ENCODE peak calls at places on chromosome 22, in five cellular contexts. One of them, this sample, is unnamed.

GRCh38 chr22:31142285-31142684 is 2.0 kb upstream of the PLA2G3 start:
- DNase-seq in GM20000: no peak
- DNase-seq in heart right ventricle: no peak
- DNase-seq in AG09319: no peak
- DNase-seq in cardiac muscle cell: no peak
- DNase-seq in this sample: no peak

GRCh38 chr22:32080904-32081303 is 37.8 kb downstream of the SLC5A1 start:
- DNase-seq in GM20000: peak
- DNase-seq in heart right ventricle: no peak
- DNase-seq in AG09319: peak
- DNase-seq in cardiac muscle cell: peak
- DNase-seq in this sample: peak

GRCh38 chr22:19044381-19044780 is 77.8 kb downstream of the DGCR2 start:
- DNase-seq in GM20000: no peak
- DNase-seq in heart right ventricle: no peak
- DNase-seq in AG09319: no peak
- DNase-seq in cardiac muscle cell: no peak
- DNase-seq in this sample: no peak

GRCh38 chr22:17990942-17991341 is 33.4 kb downstream of the MICAL3 start:
- DNase-seq in GM20000: no peak
- DNase-seq in heart right ventricle: no peak
- DNase-seq in AG09319: no peak
- DNase-seq in cardiac muscle cell: no peak
- DNase-seq in this sample: no peak

GRCh38 chr22:19874307-19875060 is 19.8 kb upstream of the GNB1L start:
- DNase-seq in GM20000: no peak
- DNase-seq in heart right ventricle: no peak
- DNase-seq in AG09319: no peak
- DNase-seq in cardiac muscle cell: no peak
- DNase-seq in this sample: no peak

GRCh38 chr22:34055525-34056200 is 135.4 kb upstream of the LARGE1 start:
- DNase-seq in GM20000: no peak
- DNase-seq in heart right ventricle: no peak
- DNase-seq in AG09319: no peak
- DNase-seq in cardiac muscle cell: no peak
- DNase-seq in this sample: no peak

GRCh38 chr22:33303109-33303508 is 244.9 kb upstream of the SYN3 start:
- DNase-seq in GM20000: no peak
- DNase-seq in heart right ventricle: no peak
- DNase-seq in AG09319: no peak
- DNase-seq in cardiac muscle cell: no peak
- DNase-seq in this sample: peak

GRCh38 chr22:31588970-31589675 is 72.9 kb downstream of the PISD start:
- DNase-seq in GM20000: no peak
- DNase-seq in heart right ventricle: no peak
- DNase-seq in AG09319: no peak
- DNase-seq in cardiac muscle cell: no peak
- DNase-seq in this sample: no peak

GRCh38 chr22:49734390-49734789 is 93.3 kb downstream of the BRD1 start:
- DNase-seq in GM20000: no peak
- DNase-seq in heart right ventricle: no peak
- DNase-seq in AG09319: no peak
- DNase-seq in cardiac muscle cell: no peak
- DNase-seq in this sample: no peak

GRCh38 chr22:19942071-19942885 is 660 bp upstream of the TXNRD2 start:
- DNase-seq in GM20000: peak
- DNase-seq in heart right ventricle: peak
- DNase-seq in AG09319: no peak
- DNase-seq in cardiac muscle cell: peak
- DNase-seq in this sample: peak

GRCh38 chr22:45246060-45246985 is 5.6 kb upstream of the KIAA0930 start:
- DNase-seq in GM20000: no peak
- DNase-seq in heart right ventricle: no peak
- DNase-seq in AG09319: peak
- DNase-seq in cardiac muscle cell: peak
- DNase-seq in this sample: no peak

GRCh38 chr22:37609240-37610152 is 862 bp downstream of the GGA1 start:
- DNase-seq in GM20000: peak
- DNase-seq in heart right ventricle: no peak
- DNase-seq in AG09319: no peak
- DNase-seq in cardiac muscle cell: no peak
- DNase-seq in this sample: peak

GRCh38 chr22:25494774-25495173 is 69.7 kb upstream of the GRK3 start:
- DNase-seq in GM20000: peak
- DNase-seq in heart right ventricle: no peak
- DNase-seq in AG09319: no peak
- DNase-seq in cardiac muscle cell: no peak
- DNase-seq in this sample: peak

GRCh38 chr22:29870574-29870973 is 12.4 kb upstream of the MTMR3 start:
- DNase-seq in GM20000: no peak
- DNase-seq in heart right ventricle: no peak
- DNase-seq in AG09319: no peak
- DNase-seq in cardiac muscle cell: no peak
- DNase-seq in this sample: no peak

GRCh38 chr22:20955548-20955947 is 11.5 kb upstream of the AIFM3 start:
- DNase-seq in GM20000: no peak
- DNase-seq in heart right ventricle: no peak
- DNase-seq in AG09319: no peak
- DNase-seq in cardiac muscle cell: no peak
- DNase-seq in this sample: no peak

GRCh38 chr22:31442768-31443489 is 43.5 kb downstream of the DRG1 start:
- DNase-seq in GM20000: no peak
- DNase-seq in heart right ventricle: peak
- DNase-seq in AG09319: no peak
- DNase-seq in cardiac muscle cell: no peak
- DNase-seq in this sample: no peak

GRCh38 chr22:20316844-20317401 is 2.9 kb downstream of the DGCR6L start:
- DNase-seq in GM20000: no peak
- DNase-seq in heart right ventricle: no peak
- DNase-seq in AG09319: no peak
- DNase-seq in cardiac muscle cell: no peak
- DNase-seq in this sample: no peak

GRCh38 chr22:34587357-34588356 is 478.3 kb upstream of the ISX start:
- DNase-seq in GM20000: no peak
- DNase-seq in heart right ventricle: no peak
- DNase-seq in AG09319: no peak
- DNase-seq in cardiac muscle cell: no peak
- DNase-seq in this sample: no peak

GRCh38 chr22:43011079-43011478 is 3.9 kb downstream of the PACSIN2 start:
- DNase-seq in GM20000: no peak
- DNase-seq in heart right ventricle: no peak
- DNase-seq in AG09319: no peak
- DNase-seq in cardiac muscle cell: no peak
- DNase-seq in this sample: no peak
- TF ChIP-seq CTCF in GM20000: no peak
- TF ChIP-seq CTCF in heart right ventricle: no peak
- TF ChIP-seq CTCF in AG09319: no peak
- TF ChIP-seq CTCF in cardiac muscle cell: no peak
- TF ChIP-seq CTCF in this sample: no peak

DNA sequence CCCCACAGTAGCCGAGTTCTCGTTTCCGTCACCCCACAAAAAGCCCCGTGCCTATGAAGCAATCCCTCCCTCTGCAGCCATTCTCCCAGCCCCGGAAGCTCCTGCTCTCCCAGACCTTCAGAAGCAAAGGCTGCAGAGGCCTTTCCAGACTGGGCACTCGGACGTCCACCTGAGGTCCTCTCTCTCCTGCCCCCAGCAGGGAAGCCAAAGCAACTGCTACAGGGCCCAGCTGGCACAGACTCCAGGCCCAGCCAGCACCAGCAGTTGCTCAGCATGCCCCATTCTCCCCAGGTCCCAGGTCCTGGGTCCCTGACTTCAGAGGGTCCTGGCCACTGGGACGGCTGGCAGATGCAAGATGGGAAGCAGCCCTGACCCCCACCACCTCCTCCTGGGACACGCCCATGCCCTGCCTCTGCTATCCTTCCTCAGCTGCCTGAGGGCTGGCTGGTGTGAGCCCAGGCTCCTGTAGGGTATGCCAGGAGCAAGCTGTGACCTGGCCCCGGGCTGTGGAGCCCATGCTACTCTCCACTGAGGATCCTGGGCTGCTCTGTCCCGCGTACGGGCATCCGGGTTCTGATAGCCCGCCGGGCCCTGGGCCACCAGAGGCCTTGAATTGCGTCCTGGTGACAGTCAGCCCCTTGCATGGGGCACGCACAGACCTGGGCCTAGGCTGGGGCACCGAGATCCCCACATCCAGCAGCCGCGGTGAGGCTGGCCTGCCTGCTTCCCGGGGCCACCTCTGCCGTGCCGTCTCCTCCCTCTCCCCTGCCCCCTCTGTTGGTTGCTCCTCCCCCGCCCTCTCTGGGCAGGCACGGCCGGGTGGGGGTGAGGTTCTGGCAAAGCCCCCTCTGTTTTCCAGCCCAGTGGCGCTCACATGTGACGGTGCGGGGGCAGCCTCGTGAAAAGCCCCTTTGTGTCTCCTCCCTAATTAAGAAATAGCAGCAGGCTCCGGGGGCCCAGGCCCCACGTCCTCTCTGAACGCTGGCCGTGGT is 1310.3 kb downstream of the BRD1 start:
- DNase-seq in GM20000: no peak
- DNase-seq in heart right ventricle: no peak
- DNase-seq in AG09319: no peak
- DNase-seq in cardiac muscle cell: no peak
- DNase-seq in this sample: no peak
- TF ChIP-seq CTCF in GM20000: no peak
- TF ChIP-seq CTCF in heart right ventricle: no peak
- TF ChIP-seq CTCF in AG09319: no peak
- TF ChIP-seq CTCF in cardiac muscle cell: no peak
- TF ChIP-seq CTCF in this sample: no peak

GRCh38 chr22:22578702-22579424 is 19.8 kb upstream of the PRAME start:
- DNase-seq in GM20000: no peak
- DNase-seq in heart right ventricle: peak
- DNase-seq in AG09319: no peak
- DNase-seq in cardiac muscle cell: peak
- DNase-seq in this sample: no peak

GRCh38 chr22:22576989-22577427 is 17.9 kb upstream of the PRAME start:
- DNase-seq in GM20000: no peak
- DNase-seq in heart right ventricle: no peak
- DNase-seq in AG09319: no peak
- DNase-seq in cardiac muscle cell: no peak
- DNase-seq in this sample: no peak

GRCh38 chr22:22574361-22574760 is 15.3 kb upstream of the PRAME start:
- DNase-seq in GM20000: no peak
- DNase-seq in heart right ventricle: no peak
- DNase-seq in AG09319: no peak
- DNase-seq in cardiac muscle cell: no peak
- DNase-seq in this sample: no peak

GRCh38 chr22:22573047-22573889 is 14.2 kb upstream of the PRAME start:
- DNase-seq in GM20000: no peak
- DNase-seq in heart right ventricle: no peak
- DNase-seq in AG09319: no peak
- DNase-seq in cardiac muscle cell: no peak
- DNase-seq in this sample: no peak

DNA sequence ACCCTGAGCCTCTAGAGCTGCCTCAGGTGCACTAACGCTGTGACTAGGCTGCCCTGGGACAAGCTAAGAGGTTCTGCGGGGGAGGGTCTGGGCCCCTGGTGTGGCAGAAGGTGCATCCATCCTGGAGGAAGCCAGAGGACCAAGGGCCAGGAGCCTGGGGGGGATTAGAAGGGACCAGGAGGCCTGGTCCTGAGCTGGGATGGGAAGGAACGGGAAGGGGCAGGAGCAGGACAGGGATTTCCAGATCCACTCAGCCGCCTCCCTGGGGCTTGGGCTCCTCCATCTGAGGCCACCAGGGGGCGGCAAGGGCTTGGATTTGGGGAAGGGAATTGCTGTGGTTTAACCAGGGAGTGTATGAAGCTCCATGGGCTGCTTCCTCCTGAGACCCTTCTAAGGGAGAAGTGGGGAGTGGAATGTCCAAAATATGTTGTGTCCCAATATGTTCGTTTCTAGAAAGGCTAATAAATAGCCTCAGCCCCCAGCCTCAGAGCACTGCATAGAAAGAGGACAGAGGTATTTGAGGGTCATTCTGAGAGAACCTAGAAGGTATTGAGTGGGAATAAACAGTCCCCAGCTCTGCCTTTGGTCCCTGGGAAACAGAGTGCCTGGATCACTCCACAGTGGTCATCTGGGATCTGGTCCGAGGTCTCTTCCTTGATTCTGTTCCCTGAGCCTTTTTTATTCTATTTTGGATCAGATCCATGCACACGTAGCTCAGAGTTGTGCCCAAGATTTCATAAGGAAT is 17.4 kb upstream of the PRAME start:
- DNase-seq in GM20000: peak
- DNase-seq in heart right ventricle: peak
- DNase-seq in AG09319: no peak
- DNase-seq in cardiac muscle cell: peak
- DNase-seq in this sample: peak
- TF ChIP-seq CTCF in GM20000: peak
- TF ChIP-seq CTCF in heart right ventricle: peak
- TF ChIP-seq CTCF in AG09319: peak
- TF ChIP-seq CTCF in cardiac muscle cell: peak
- TF ChIP-seq CTCF in this sample: peak

GRCh38 chr22:22880645-22881044 is 7.0 kb upstream of the IGLL5 start:
- DNase-seq in GM20000: no peak
- DNase-seq in heart right ventricle: no peak
- DNase-seq in AG09319: no peak
- DNase-seq in cardiac muscle cell: no peak
- DNase-seq in this sample: no peak

GRCh38 chr22:22879675-22880029 is 8.0 kb upstream of the IGLL5 start:
- DNase-seq in GM20000: no peak
- DNase-seq in heart right ventricle: no peak
- DNase-seq in AG09319: no peak
- DNase-seq in cardiac muscle cell: no peak
- DNase-seq in this sample: no peak

GRCh38 chr22:22877523-22878210 is 9.9 kb upstream of the IGLL5 start:
- DNase-seq in GM20000: peak
- DNase-seq in heart right ventricle: peak
- DNase-seq in AG09319: peak
- DNase-seq in cardiac muscle cell: peak
- DNase-seq in this sample: no peak

GRCh38 chr22:22878211-22878570 is 9.4 kb upstream of the IGLL5 start:
- DNase-seq in GM20000: no peak
- DNase-seq in heart right ventricle: no peak
- DNase-seq in AG09319: no peak
- DNase-seq in cardiac muscle cell: no peak
- DNase-seq in this sample: no peak

DNA sequence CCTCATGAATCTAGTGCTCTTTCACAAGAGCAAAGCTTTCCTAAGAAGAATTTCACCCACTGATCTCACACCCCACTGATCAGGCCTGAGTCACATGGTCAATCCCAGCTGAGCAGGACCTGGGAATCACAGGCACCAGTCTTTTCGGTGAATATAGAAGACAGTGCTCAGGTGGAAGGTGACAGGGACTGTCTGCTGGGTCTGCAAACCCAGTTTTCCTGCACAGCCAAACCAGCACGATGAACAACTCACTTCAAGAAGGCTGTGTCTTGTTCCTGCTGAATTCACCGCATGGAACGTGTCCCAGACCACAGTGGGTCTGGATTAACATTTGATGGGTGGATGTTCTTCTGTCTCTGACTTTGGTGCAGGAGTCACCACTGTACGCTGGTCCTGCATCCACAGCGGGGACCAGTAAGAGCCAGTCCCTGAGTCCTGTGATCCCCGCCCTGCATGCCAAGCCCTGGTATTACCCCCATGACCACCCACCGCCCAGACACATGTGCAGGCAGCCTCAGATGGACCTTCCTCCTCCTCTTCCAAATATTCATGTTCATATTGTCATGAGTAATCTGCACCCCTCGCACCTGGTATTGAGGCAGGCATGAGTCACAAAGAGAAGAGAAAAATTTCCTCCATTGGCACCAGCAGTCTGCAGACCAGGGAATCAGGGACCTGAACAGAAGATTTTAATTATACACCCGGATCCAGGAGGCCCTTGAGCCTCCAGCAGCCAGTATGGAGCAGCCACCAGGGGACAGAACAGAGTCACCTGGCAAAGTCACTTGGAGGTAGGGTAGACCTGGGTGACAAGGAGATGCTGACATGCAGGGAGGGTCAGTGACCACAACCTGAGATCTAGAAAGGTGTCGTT is 8.6 kb upstream of the IGLL5 start:
- DNase-seq in GM20000: no peak
- DNase-seq in heart right ventricle: no peak
- DNase-seq in AG09319: no peak
- DNase-seq in cardiac muscle cell: no peak
- DNase-seq in this sample: no peak
- TF ChIP-seq CTCF in GM20000: peak
- TF ChIP-seq CTCF in heart right ventricle: no peak
- TF ChIP-seq CTCF in AG09319: no peak
- TF ChIP-seq CTCF in cardiac muscle cell: no peak
- TF ChIP-seq CTCF in this sample: peak